ENCODE peak calls at places on chromosomes 7 and 10, in seven cellular contexts. N, Y, M, L, A, O and B are unnamed samples.

GRCh38 chr7:130909161-130909836 is 175.3 kb upstream of the KLF14 start:
- DNase-seq in M (no peak), O (no peak), L (no peak), Y (no peak), N (peak), A (no peak), B (no peak)

GRCh38 chr10:103889121-103889720 is 28.8 kb downstream of the STN1 start:
- DNase-seq in N (no peak), L (no peak), O (no peak), A (no peak), Y (no peak), M (no peak), B (peak)

GRCh38 chr7:28376634-28377033 is 35.7 kb upstream of the CREB5 start:
- DNase-seq in O (no peak), Y (no peak), N (no peak), M (no peak), A (no peak), L (no peak), B (no peak)

GRCh38 chr10:121926669-121927360 is 1.0 kb downstream of the ATE1 start:
- DNase-seq in A (no peak), N (no peak), Y (no peak), M (no peak), L (no peak), O (no peak), B (peak)

GRCh38 chr7:152579070-152579469 is 96.9 kb downstream of the XRCC2 start:
- DNase-seq in Y (no peak), O (no peak), A (no peak), M (no peak), N (no peak), L (no peak), B (no peak)

GRCh38 chr7:92035576-92035975 is 94.9 kb downstream of the AKAP9 start:
- DNase-seq in Y (no peak), N (no peak), A (no peak), L (no peak), M (no peak), O (no peak), B (no peak)

GRCh38 chr7:46079421-46079820 is 158.3 kb upstream of the IGFBP3 start:
- DNase-seq in M (no peak), A (no peak), N (no peak), L (no peak), O (no peak), Y (no peak), B (no peak)

GRCh38 chr10:723973-724372 is 34.5 kb upstream of the DIP2C start:
- DNase-seq in M (no peak), O (no peak), L (no peak), Y (no peak), A (no peak), N (no peak), B (no peak)

GRCh38 chr10:87635498-87636312 is 24.0 kb upstream of the PAPSS2 start:
- DNase-seq in A (no peak), N (no peak), Y (no peak), M (peak), O (peak), L (no peak), B (peak)

GRCh38 chr7:36781011-36781738 is 56.9 kb upstream of the AOAH start:
- DNase-seq in N (no peak), L (no peak), M (no peak), Y (no peak), O (no peak), A (no peak), B (peak)

GRCh38 chr7:86657948-86658347 is 14.2 kb downstream of the GRM3 start:
- DNase-seq in M (no peak), O (no peak), A (no peak), Y (no peak), L (no peak), N (no peak), B (no peak)

DNA sequence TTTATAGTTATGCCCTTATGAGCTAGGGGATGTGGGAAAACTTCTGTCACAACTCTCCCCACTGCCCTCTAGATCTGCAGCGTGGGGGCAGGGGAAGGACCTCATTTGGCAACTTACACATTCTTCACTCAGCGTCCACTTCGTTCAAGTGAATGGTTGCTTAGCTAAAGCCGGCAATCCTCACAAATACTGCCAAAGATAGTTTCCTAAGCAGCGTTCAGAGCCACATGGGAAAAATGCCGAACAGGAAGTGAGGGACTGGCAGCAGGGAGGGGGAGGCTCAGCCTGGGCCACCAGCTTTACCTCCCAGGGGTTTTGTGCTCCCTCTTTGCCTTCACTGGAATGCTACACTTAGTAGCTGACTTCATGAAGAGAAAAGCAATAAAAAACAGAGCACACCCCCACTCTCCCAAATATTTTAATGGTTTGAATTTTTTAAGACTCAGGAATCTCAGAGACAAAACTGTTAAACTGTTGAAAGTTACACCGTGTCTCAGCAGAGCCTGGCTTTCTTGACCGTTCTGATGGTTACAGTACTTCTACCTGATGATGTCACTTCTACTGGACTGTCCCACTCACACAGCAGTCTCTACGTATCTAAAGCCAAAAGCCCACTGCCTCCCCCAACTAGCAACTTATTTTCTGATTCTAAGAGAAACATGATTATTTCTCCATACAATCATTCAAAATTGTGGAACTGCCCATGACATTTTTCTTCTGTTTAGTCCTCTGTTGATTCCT is 10.4 kb downstream of the GRM3 start:
- DNase-seq in O (no peak), N (no peak), Y (no peak), M (no peak), A (no peak), L (peak), B (no peak)
- H3K4me3 ChIP-seq in O (no peak), N (peak), Y (peak), M (no peak), A (peak), L (no peak), B (no peak)

GRCh38 chr7:6479067-6479466 is 31.3 kb upstream of the DAGLB start:
- DNase-seq in M (no peak), Y (no peak), A (no peak), L (no peak), N (no peak), O (no peak), B (no peak)

GRCh38 chr7:6482307-6482706 is 34.6 kb upstream of the DAGLB start:
- DNase-seq in L (no peak), O (no peak), A (no peak), Y (no peak), M (no peak), N (no peak), B (no peak)

GRCh38 chr7:6481445-6481844 is 33.7 kb upstream of the DAGLB start:
- DNase-seq in O (no peak), N (no peak), L (no peak), Y (no peak), A (no peak), M (no peak), B (no peak)

GRCh38 chr7:6478186-6478585 is 30.4 kb upstream of the DAGLB start:
- DNase-seq in M (no peak), L (no peak), Y (no peak), O (no peak), A (no peak), N (no peak), B (no peak)

GRCh38 chr7:6480323-6480660 is 32.5 kb upstream of the DAGLB start:
- DNase-seq in Y (no peak), O (no peak), L (no peak), A (no peak), M (no peak), N (no peak), B (no peak)
- H3K4me3 ChIP-seq in Y (no peak), O (no peak), L (no peak), A (no peak), M (no peak), N (peak), B (no peak)

DNA sequence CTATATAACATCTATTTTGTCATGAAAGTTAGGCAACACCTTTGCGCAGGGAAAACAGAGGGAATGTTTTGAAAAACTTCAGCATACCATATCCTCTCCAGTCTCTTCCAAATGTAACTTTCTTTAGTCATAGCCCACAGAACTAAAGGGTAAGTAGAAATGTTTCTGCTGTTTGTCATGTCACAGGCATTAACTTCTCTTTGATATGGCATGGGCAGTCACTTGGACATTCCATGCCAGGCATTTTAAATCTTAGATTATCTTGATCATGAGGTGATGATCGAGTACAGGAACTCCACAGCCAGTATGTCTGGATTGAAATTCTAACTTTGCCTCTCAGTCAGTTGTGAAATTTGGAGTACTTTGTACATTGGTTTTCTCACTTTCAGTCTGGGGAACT is 27.5 kb upstream of the ETV1 start:
- DNase-seq in M (peak), L (no peak), N (no peak), O (no peak), A (no peak), Y (no peak), B (no peak)
- H3K4me3 ChIP-seq in M (no peak), L (no peak), N (no peak), O (no peak), A (no peak), Y (no peak), B (no peak)

GRCh38 chr7:105831824-105832535 is 44.4 kb downstream of the ATXN7L1 start:
- DNase-seq in Y (no peak), O (no peak), L (no peak), N (no peak), M (peak), A (no peak), B (no peak)
- H3K4me3 ChIP-seq in Y (no peak), O (no peak), L (no peak), N (no peak), M (no peak), A (no peak), B (no peak)

GRCh38 chr7:4745971-4746919 is 29.2 kb upstream of the AP5Z1 start:
- DNase-seq in Y (no peak), O (peak), A (no peak), M (peak), N (no peak), L (no peak), B (peak)
- H3K4me3 ChIP-seq in Y (peak), O (peak), A (no peak), M (peak), N (peak), L (no peak), B (peak)